ENCODE peak calls at places on chromosomes 1 and 21, in ten cellular contexts. I is testis, V is Panc1, G is stomach, S is transverse colon, R is suprapubic skin, A is tibial artery, N is tibial nerve, L is ovary, K is fibroblast of lung. T is an unnamed sample.

GRCh38 chr1:27368872-27369703 is 2.3 kb upstream of the MAP3K6 start:
- DNase-seq in I (no peak), V (no peak), G (no peak), S (no peak), R (no peak), A (no peak), N (no peak), L (no peak), K (no peak), T (no peak)

GRCh38 chr1:161885013-161885412 is 118.9 kb downstream of the ATF6 start:
- DNase-seq in I (peak; percentile 43), V (no peak), G (no peak), S (no peak), R (no peak), A (no peak), N (peak; percentile 49), L (no peak), K (peak; percentile 89), T (no peak)

GRCh38 chr1:41397943-41398342 is 36.7 kb downstream of the FOXO6 start:
- DNase-seq in I (no peak), V (no peak), G (no peak), S (no peak), R (no peak), A (no peak), N (no peak), L (no peak), K (no peak), T (no peak)

GRCh38 chr1:235045034-235045690 is 83.5 kb downstream of the TOMM20 start:
- DNase-seq in I (no peak), V (no peak), G (no peak), S (no peak), R (no peak), A (no peak), N (no peak), L (no peak), K (peak; percentile 49), T (no peak)

GRCh38 chr1:228393268-228393699 is 13.4 kb downstream of the TRIM11 start:
- DNase-seq in I (no peak), V (no peak), G (peak; percentile 56), S (peak; percentile 51), R (peak; percentile 70), A (peak; percentile 71), N (peak; percentile 56), L (peak; percentile 36), K (peak; percentile 72), T (no peak)

GRCh38 chr1:107479865-107480264 is 339.0 kb downstream of the NTNG1 start:
- DNase-seq in I (no peak), V (no peak), G (no peak), S (no peak), R (no peak), A (no peak), N (no peak), L (no peak), K (no peak), T (no peak)

GRCh38 chr1:164617607-164618564 is 58.9 kb downstream of the PBX1 start:
- DNase-seq in I (no peak), V (peak; percentile 7), G (no peak), S (peak; percentile 43), R (no peak), A (no peak), N (peak; percentile 44), L (no peak), K (no peak), T (no peak)

GRCh38 chr21:39612233-39613028 is at the start of gene B3GALT5:
- DNase-seq in I (peak; percentile 24), V (no peak), G (no peak), S (peak; percentile 26), R (no peak), A (no peak), N (no peak), L (peak; percentile 33), K (peak; percentile 72), T (no peak)

GRCh38 chr1:156103521-156103947 is 11.0 kb upstream of the LMNA start:
- DNase-seq in I (no peak), V (no peak), G (no peak), S (peak; percentile 44), R (peak; percentile 92), A (peak; percentile 87), N (no peak), L (peak; percentile 64), K (peak; percentile 61), T (no peak)

GRCh38 chr1:174116042-174116441 is 43.3 kb upstream of the RABGAP1L start:
- DNase-seq in I (no peak), V (no peak), G (no peak), S (no peak), R (no peak), A (no peak), N (no peak), L (no peak), K (peak; percentile 6), T (no peak)

GRCh38 chr1:155522069-155522468 is 40.5 kb downstream of the ASH1L start:
- DNase-seq in I (no peak), V (no peak), G (no peak), S (no peak), R (no peak), A (no peak), N (no peak), L (no peak), K (peak; percentile 40), T (no peak)

GRCh38 chr1:219871427-219872057 is 56.8 kb downstream of the SLC30A10 start:
- DNase-seq in I (no peak), V (no peak), G (no peak), S (no peak), R (no peak), A (no peak), N (no peak), L (no peak), K (no peak), T (no peak)

GRCh38 chr1:219876798-219877209 is 51.6 kb downstream of the SLC30A10 start:
- DNase-seq in I (no peak), V (no peak), G (no peak), S (no peak), R (no peak), A (no peak), N (no peak), L (no peak), K (no peak), T (no peak)

GRCh38 chr1:219880765-219881457 is 47.4 kb downstream of the SLC30A10 start:
- DNase-seq in I (no peak), V (no peak), G (no peak), S (no peak), R (no peak), A (no peak), N (no peak), L (no peak), K (peak; percentile 5), T (no peak)

DNA sequence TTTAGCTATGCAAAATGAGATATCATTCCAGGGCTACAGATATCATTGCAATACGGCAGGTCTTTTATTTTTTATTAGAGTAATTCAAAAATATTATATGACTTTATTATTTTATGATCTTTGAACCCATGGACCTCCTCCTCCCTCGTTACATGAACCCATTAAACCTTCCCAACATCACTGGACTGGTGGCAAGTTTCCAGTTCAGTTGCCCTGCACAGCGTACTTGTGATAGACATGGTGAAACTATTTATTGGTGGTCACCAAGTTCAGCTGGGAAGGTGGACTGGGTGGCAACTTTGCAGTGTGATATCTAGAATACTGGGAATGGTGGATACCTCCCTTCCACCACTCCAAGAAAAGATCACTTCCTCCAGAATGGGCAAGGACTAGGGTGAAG is 52.5 kb downstream of the SLC30A10 start:
- DNase-seq in I (no peak), V (no peak), G (no peak), S (peak; percentile 23), R (no peak), A (no peak), N (no peak), L (no peak), K (no peak), T (no peak)
- H3K4me3 ChIP-seq in I (no peak overlapping the region), V (no peak overlapping the region), G (no peak overlapping the region), S (no peak overlapping the region), R (no peak overlapping the region), A (no peak overlapping the region), N (no peak overlapping the region), L (no peak overlapping the region), K (no peak overlapping the region), T (no peak overlapping the region)

DNA sequence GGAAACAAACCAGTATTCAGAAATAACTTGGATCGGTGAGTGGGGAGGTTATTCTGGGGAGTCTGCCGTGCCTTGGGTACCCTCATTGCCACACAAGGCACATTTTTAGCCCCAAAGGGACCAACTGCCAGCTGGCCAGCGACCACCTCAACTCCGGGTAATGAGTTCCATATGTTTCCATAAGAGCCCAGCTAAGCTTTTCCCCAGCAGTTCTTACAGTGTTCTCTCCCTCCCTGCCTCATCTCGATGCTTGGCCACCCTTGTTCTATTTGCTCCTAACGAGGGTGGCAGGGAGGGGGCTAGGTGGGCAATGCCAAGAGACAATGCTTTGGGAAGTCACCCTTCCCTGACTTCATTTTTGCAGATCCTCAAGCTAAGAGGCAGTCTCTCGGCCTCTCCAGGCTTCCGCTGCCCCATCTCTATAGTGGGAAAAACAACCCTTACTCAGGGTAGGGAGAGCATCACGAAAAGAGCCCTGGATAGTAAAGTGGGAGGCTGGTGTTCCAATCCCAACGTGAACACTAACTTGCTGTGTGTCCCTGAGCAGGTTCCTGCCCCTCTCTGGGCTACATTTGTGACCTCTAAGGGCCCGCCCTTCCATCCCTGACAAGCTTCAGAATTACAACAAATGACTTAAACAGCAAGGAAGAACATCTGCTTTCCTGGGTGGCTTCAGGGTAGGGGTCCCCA is 6.0 kb downstream of the ID3 start:
- DNase-seq in I (no peak), V (no peak), G (no peak), S (no peak), R (no peak), A (no peak), N (no peak), L (no peak), K (no peak), T (no peak)
- H3K4me1 ChIP-seq in I (peaks cover 12% of the 10 kb centered on the region), V (peaks cover 38% of the 10 kb centered on the region), G (peaks cover 25% of the 10 kb centered on the region), S (peaks cover 51% of the 10 kb centered on the region), R (peaks cover 55% of the 10 kb centered on the region), A (peaks cover 25% of the 10 kb centered on the region), N (peaks cover 12% of the 10 kb centered on the region), L (peaks cover 9% of the 10 kb centered on the region), K (peaks cover 22% of the 10 kb centered on the region), T (no peaks in the 10 kb centered on the region)

DNA sequence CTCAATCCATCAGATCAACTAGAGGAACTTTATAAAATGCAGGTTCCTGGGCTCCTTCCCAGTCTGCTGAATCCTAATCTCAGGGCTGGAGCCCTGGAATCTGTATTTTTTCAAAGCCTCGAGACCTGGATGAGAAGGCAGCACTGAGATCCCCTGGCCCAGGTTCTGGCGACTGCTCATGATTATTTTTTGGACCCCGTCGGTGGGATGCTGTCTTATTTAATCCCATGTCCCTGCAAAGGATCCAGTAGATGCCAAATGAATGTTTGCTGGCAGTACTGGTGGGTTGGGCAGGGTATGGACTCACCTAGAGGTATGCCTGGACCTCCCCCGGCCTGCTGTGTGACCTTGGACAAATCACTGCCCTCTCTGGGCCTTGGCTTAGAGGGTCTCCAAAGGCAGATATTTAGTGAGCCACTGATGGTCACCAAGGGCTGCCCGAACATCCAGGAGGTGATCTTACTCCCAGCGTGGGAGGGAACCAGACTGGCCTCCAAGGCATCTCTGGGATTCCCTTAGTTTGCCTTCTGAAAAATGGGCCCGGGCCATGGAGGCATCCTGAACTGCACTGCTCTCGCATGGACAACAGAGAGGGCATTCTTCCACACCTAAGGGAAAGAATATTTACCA is 91.6 kb upstream of the RUNX3 start:
- DNase-seq in I (no peak), V (no peak), G (no peak), S (no peak), R (no peak), A (no peak), N (no peak), L (no peak), K (no peak), T (no peak)
- H3K4me3 ChIP-seq in I (no peak overlapping the region), V (no peak overlapping the region), G (no peak overlapping the region), S (no peak overlapping the region), R (no peak overlapping the region), A (no peak overlapping the region), N (no peak overlapping the region), L (no peak overlapping the region), K (no peak overlapping the region), T (no peak overlapping the region)

GRCh38 chr1:158003409-158003805 is 10.0 kb downstream of the KIRREL1 start:
- DNase-seq in I (peak; percentile 23), V (no peak), G (no peak), S (no peak), R (no peak), A (peak; percentile 66), N (no peak), L (no peak), K (peak; percentile 70), T (no peak)
- H3K4me1 ChIP-seq in I (peaks cover 59% of the 10 kb centered on the region), V (peaks cover 100% of the 10 kb centered on the region), G (peaks cover 47% of the 10 kb centered on the region), S (peaks cover 26% of the 10 kb centered on the region), R (peaks cover 52% of the 10 kb centered on the region), A (peaks cover 97% of the 10 kb centered on the region), N (peaks cover 66% of the 10 kb centered on the region), L (peaks cover 61% of the 10 kb centered on the region), K (peaks cover 79% of the 10 kb centered on the region), T (peaks cover 100% of the 10 kb centered on the region)